ENCODE peak calls at places on chromosomes 4 and X, in nine cellular contexts. T is cardiac muscle cell; G is upper lobe of right lung; W is CD4-positive, alpha-beta T cell; D is CD8-positive, alpha-beta T cell; M is HFFc6; L is NB4; Z is upper lobe of left lung; P is Calu3. N is an unnamed sample.
A peak's percentile ranks its signal among the peaks of the same experiment; 100 is the strongest.

GRCh38 chrX:103663921-103664320 is 22.6 kb downstream of the MORF4L2 start:
- DNase-seq in T (no peak), G (no peak), W (no peak), D (no peak), M (no peak), L (no peak), Z (no peak), P (no peak), N (no peak)

GRCh38 chr4:129929984-129930383 is 834.0 kb downstream of the C4orf33 start:
- DNase-seq in T (no peak), G (no peak), W (no peak), D (no peak), M (no peak), L (no peak), Z (no peak), P (no peak), N (no peak)

GRCh38 chr4:1610791-1611500 is 73.2 kb downstream of the FAM53A start:
- DNase-seq in T (no peak), G (no peak), W (no peak), D (no peak), M (no peak), L (no peak), Z (peak; percentile 72), P (no peak), N (no peak)

GRCh38 chrX:11329016-11329415 is 35.8 kb downstream of the AMELX start:
- DNase-seq in T (no peak), G (no peak), W (no peak), D (no peak), M (peak; percentile 8), L (no peak), Z (no peak), P (no peak), N (no peak)

GRCh38 chrX:44432641-44433040 is 89.2 kb upstream of the EFHC2 start:
- DNase-seq in T (peak; percentile 36), G (no peak), W (no peak), D (no peak), M (no peak), L (no peak), Z (no peak), P (no peak), N (no peak)

GRCh38 chr4:158739600-158739999 is 16.4 kb upstream of the PPID start:
- DNase-seq in T (no peak), G (no peak), W (no peak), D (no peak), M (no peak), L (no peak), Z (no peak), P (no peak), N (no peak)

GRCh38 chr4:106806158-106806797 is 229.8 kb downstream of the DKK2 start:
- DNase-seq in T (no peak), G (no peak), W (no peak), D (no peak), M (peak; percentile 16), L (no peak), Z (no peak), P (no peak), N (no peak)

GRCh38 chrX:43003939-43004338 is 226.0 kb upstream of the PPP1R2C start:
- DNase-seq in T (no peak), G (no peak), W (no peak), D (no peak), M (no peak), L (no peak), Z (no peak), P (no peak), N (no peak)

GRCh38 chrX:111349934-111350333 is 62.1 kb downstream of the DCX start:
- DNase-seq in T (no peak), G (no peak), W (no peak), D (no peak), M (no peak), L (no peak), Z (no peak), P (no peak), N (no peak)

GRCh38 chr4:72489267-72489666 is 79.8 kb downstream of the ADAMTS3 start:
- DNase-seq in T (peak; percentile 36), G (no peak), W (no peak), D (no peak), M (no peak), L (no peak), Z (no peak), P (peak; percentile 19), N (no peak)

GRCh38 chr4:74932832-74933561 is at the start of gene PARM1:
- DNase-seq in T (peak; percentile 88), G (peak; percentile 96), W (no peak), D (no peak), M (peak; percentile 53), L (peak; percentile 34), Z (peak; percentile 97), P (peak; percentile 90), N (peak; percentile 83)

GRCh38 chr4:3851211-3851610 is 85.0 kb downstream of the ADRA2C start:
- DNase-seq in T (no peak), G (no peak), W (no peak), D (no peak), M (peak; percentile 70), L (no peak), Z (no peak), P (no peak), N (no peak)

GRCh38 chr4:185282968-185283367 is 73.6 kb downstream of the SNX25 start:
- DNase-seq in T (no peak), G (no peak), W (no peak), D (no peak), M (no peak), L (peak; percentile 11), Z (no peak), P (no peak), N (no peak)
- TF ChIP-seq CTCF in T (no peak), G (no peak), W (no peak), D (no peak), M (peak; percentile 30), L (no peak), Z (no peak), P (no peak), N (no peak)

DNA sequence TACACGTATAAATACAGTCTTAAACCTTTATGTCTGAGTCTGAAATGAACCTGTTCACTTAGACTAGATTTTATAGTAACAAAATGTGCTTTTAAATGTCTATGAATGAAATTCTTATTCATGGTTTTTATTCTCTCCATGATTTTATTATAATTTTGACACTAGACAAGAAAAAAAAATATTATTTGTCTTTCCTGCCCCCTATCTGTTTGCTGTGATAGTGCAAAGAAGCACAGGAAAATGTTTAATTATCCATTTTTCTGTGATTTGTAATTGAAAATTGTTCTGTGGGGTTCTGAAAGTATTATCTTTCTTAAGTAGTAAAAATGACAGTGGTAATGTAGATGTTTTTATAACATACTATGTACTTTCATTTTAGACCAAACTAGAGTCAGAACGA is 52.0 kb downstream of the INTS6L start:
- DNase-seq in T (peak; percentile 1), G (no peak), W (no peak), D (no peak), M (no peak), L (no peak), Z (no peak), P (no peak), N (no peak)
- TF ChIP-seq CTCF in T (peak; percentile 40), G (peak; percentile 37), W (peak; percentile 41), D (peak; percentile 49), M (peak; percentile 69), L (peak; percentile 20), Z (no peak), P (no peak), N (peak; percentile 45)

DNA sequence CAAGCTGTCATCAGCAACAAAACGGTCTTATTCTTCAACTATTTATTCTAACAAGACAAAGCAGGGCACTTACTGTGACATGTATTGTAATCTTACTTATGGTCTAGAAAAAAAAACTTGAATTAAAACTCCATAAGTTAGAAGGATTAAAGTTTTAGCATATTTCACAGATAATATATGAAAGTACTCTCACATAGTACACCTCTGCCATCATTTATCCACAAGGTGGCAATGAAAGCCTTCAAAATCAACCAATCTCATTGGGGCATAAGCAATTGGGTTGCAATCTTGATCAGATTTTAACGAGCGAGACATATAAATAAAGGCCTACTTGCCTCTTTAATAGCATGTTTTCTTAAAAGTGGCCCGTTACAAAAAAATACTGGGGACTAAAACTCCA is 1382.9 kb downstream of the FAM133A start:
- DNase-seq in T (peak; percentile 30), G (no peak), W (no peak), D (no peak), M (peak; percentile 20), L (no peak), Z (no peak), P (no peak), N (no peak)
- TF ChIP-seq CTCF in T (peak; percentile 25), G (no peak), W (no peak), D (no peak), M (peak; percentile 72), L (no peak), Z (no peak), P (no peak), N (no peak)

GRCh38 chrX:28178206-28178605 is 197.0 kb upstream of the DCAF8L1 start:
- DNase-seq in T (no peak), G (no peak), W (no peak), D (no peak), M (no peak), L (no peak), Z (no peak), P (no peak), N (no peak)

DNA sequence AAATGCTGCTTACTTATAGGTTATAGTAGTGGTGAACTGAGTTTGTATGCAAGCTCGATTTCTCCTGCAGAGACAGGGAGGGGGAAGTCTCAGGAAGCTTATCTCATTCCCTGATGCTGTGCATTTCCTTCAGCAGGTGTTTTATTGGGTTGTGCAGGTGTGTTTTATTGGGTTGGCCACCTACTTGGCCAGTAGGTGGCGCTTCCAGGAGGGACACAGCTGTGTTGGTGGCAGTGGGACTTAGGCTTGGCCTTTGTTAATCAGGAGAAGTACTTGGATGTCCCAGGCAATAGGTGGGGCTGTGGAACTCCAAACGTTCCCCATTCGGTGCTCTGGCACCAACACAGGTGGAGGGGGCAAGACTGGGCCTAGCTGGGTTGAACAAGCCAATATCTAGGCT is 196.0 kb upstream of the DCAF8L1 start:
- DNase-seq in T (no peak), G (no peak), W (no peak), D (no peak), M (no peak), L (peak; percentile 6), Z (no peak), P (no peak), N (no peak)
- TF ChIP-seq CTCF in T (peak; percentile 18), G (no peak), W (no peak), D (no peak), M (peak; percentile 10), L (peak; percentile 63), Z (no peak), P (peak; percentile 21), N (peak; percentile 40)

DNA sequence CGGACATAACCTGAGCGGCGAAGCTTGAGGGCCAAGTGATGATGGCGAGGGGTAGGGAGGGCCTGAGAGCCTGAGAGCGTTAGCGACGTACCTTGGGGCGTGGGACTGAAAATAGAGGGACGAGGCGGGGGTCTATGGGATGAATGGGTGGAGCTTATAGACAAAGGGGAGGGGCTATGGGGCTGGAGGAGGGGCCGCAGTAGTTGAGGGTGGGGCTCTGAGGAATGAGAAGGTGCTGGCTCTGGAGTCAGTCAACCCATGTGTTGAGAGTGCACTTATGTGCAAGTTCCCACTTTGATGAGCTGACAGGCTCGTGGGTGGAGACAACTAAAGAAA is 469 bp downstream of the TBC1D25 start:
- DNase-seq in T (peak; percentile 47), G (no peak), W (peak; percentile 42), D (peak; percentile 21), M (peak; percentile 1), L (no peak), Z (no peak), P (peak; percentile 46), N (no peak)
- TF ChIP-seq CTCF in T (no peak), G (no peak), W (no peak), D (no peak), M (peak; percentile 6), L (no peak), Z (no peak), P (no peak), N (no peak)

GRCh38 chrX:128992107-128992971 is 531.0 kb downstream of the SMARCA1 start:
- DNase-seq in T (no peak), G (no peak), W (no peak), D (no peak), M (no peak), L (peak; percentile 1), Z (no peak), P (no peak), N (no peak)
- TF ChIP-seq CTCF in T (no peak), G (no peak), W (no peak), D (no peak), M (no peak), L (peak; percentile 25), Z (no peak), P (no peak), N (no peak)

N was measured in Peyer's patch.